ENCODE peak calls at places on chromosomes 5 and 9, in four cellular contexts. B, Q, F and M are unnamed samples.

GRCh38 chr5:151070449-151070848 is 10.4 kb downstream of the TNIP1 start:
- DNase-seq in B (no peak), Q (no peak), F (no peak), M (peak)

GRCh38 chr9:131654857-131655577 is 84.9 kb downstream of the RAPGEF1 start:
- DNase-seq in B (no peak), Q (no peak), F (no peak), M (no peak)

GRCh38 chr5:93477791-93478190 is 103.2 kb downstream of the NR2F1-AS1 start:
- DNase-seq in B (no peak), Q (no peak), F (no peak), M (no peak)

GRCh38 chr5:131200560-131200959 is 29.8 kb downstream of the LYRM7 start:
- DNase-seq in B (no peak), Q (no peak), F (no peak), M (no peak)

GRCh38 chr5:14776640-14777039 is 94.9 kb downstream of the ANKH start:
- DNase-seq in B (no peak), Q (no peak), F (no peak), M (no peak)

GRCh38 chr5:151902215-151902614 is 22.4 kb downstream of the GLRA1 start:
- DNase-seq in B (no peak), Q (no peak), F (no peak), M (no peak)

GRCh38 chr5:122649080-122649479 is 125.8 kb upstream of the SNX2 start:
- DNase-seq in B (no peak), Q (no peak), F (no peak), M (no peak)

GRCh38 chr5:58183078-58183885 is 276.6 kb downstream of the PLK2 start:
- DNase-seq in B (no peak), Q (no peak), F (no peak), M (no peak)

GRCh38 chr5:143002459-143003327 is 232.5 kb downstream of the ARHGAP26 start:
- DNase-seq in B (peak), Q (no peak), F (no peak), M (peak)

GRCh38 chr5:154220625-154221024 is 30.1 kb downstream of the GALNT10 start:
- DNase-seq in B (peak), Q (no peak), F (no peak), M (peak)

GRCh38 chr5:96855041-96855872 is 21.0 kb upstream of the ERAP2 start:
- DNase-seq in B (peak), Q (no peak), F (no peak), M (no peak)